ENCODE peak calls at places on chromosomes 4 and X, in eight cellular contexts. Z is psoas muscle, D is ascending aorta, K is transverse colon, A is breast epithelium, T is spleen, J is heart left ventricle, V is testis. S is an unnamed sample.
A peak's percentile ranks its signal among the peaks of the same experiment; 100 is the strongest.

GRCh38 chr4:96407651-96408342 is 567.9 kb downstream of the PDHA2 start:
- DNase-seq in D (no peak), A (no peak), J (no peak), K (no peak), V (no peak), Z (no peak), T (no peak), S (no peak)

GRCh38 chrX:34365482-34365881 is 233.4 kb upstream of the FAM47A start:
- DNase-seq in T (no peak), J (no peak), K (no peak), V (peak; percentile 22), Z (no peak), D (no peak), A (no peak), S (peak; percentile 54)

GRCh38 chrX:72683631-72684030 is 30.5 kb downstream of the PHKA1 start:
- DNase-seq in D (no peak), K (no peak), Z (no peak), T (no peak), A (no peak), V (no peak), J (no peak), S (no peak)

GRCh38 chr4:153113061-153113837 is 91.0 kb upstream of the TRIM2 start:
- DNase-seq in K (no peak), J (no peak), A (no peak), T (no peak), V (no peak), D (no peak), Z (no peak), S (no peak)

GRCh38 chrX:1027133-1027532 is 185.3 kb downstream of the CRLF2 start:
- DNase-seq in V (no peak), J (no peak), Z (no peak), A (no peak), K (no peak), D (no peak), T (peak; percentile 35), S (no peak)

GRCh38 chr4:4651811-4652609 is 110.2 kb upstream of the STX18 start:
- DNase-seq in T (no peak), Z (no peak), V (peak; percentile 28), D (no peak), J (peak; percentile 23), A (no peak), K (no peak), S (no peak)

GRCh38 chr4:173524218-173525117 is 5.6 kb downstream of the HAND2 start:
- DNase-seq in A (no peak), K (no peak), D (peak; percentile 62), V (no peak), J (no peak), Z (no peak), T (no peak), S (no peak)

GRCh38 chr4:173171098-173171497 is 2.5 kb downstream of the GALNT7 start:
- DNase-seq in K (no peak), J (no peak), Z (no peak), D (no peak), A (no peak), V (no peak), T (no peak), S (peak; percentile 25)

GRCh38 chrX:9805956-9806355 is 19.7 kb downstream of the SHROOM2 start:
- DNase-seq in T (peak; percentile 8), A (no peak), K (no peak), D (no peak), J (no peak), V (no peak), Z (no peak), S (no peak)

GRCh38 chr4:77052352-77052751 is 23.4 kb downstream of the CCNI start:
- DNase-seq in Z (no peak), V (no peak), T (no peak), D (no peak), A (no peak), J (no peak), K (peak; percentile 71), S (peak; percentile 64)

GRCh38 chr4:8160233-8160560 is 1.6 kb upstream of the ABLIM2 start:
- DNase-seq in J (no peak), K (no peak), A (no peak), T (peak; percentile 77), V (no peak), D (no peak), Z (no peak), S (no peak)

GRCh38 chrX:73577368-73577767 is 14.4 kb downstream of the CHIC1 start:
- DNase-seq in A (no peak), Z (no peak), K (no peak), V (no peak), J (no peak), T (no peak), D (no peak), S (peak; percentile 69)

GRCh38 chrX:46642145-46642544 is 68.6 kb downstream of the CHST7 start:
- DNase-seq in D (no peak), A (no peak), K (no peak), T (no peak), V (no peak), Z (no peak), J (peak; percentile 17), S (no peak)

GRCh38 chr4:107098403-107098802 is 62.3 kb upstream of the DKK2 start:
- DNase-seq in A (no peak), Z (peak; percentile 16), J (no peak), D (no peak), T (no peak), V (no peak), K (no peak), S (no peak)

GRCh38 chr4:165016971-165017370 is 14.8 kb upstream of the TRIM60 start:
- DNase-seq in J (no peak), A (no peak), T (no peak), Z (no peak), K (no peak), D (no peak), V (no peak), S (peak; percentile 5)

GRCh38 chr4:77336411-77337142 is 179.6 kb downstream of the CCNG2 start:
- DNase-seq in Z (no peak), D (no peak), J (no peak), T (no peak), A (no peak), K (no peak), V (no peak), S (no peak)

GRCh38 chr4:107897823-107898222 is 33.5 kb upstream of the CYP2U1 start:
- DNase-seq in T (no peak), J (no peak), V (no peak), D (no peak), A (no peak), Z (no peak), K (no peak), S (no peak)

GRCh38 chrX:65871671-65872311 is 168.1 kb downstream of the VSIG4 start:
- DNase-seq in T (no peak), J (peak; percentile 20), K (peak; percentile 64), D (no peak), A (no peak), Z (no peak), V (peak; percentile 15), S (peak; percentile 4)
- TF ChIP-seq CTCF in T (no peak), J (no peak), K (no peak), D (no peak), A (no peak), Z (no peak), V (no peak), S (no peak)

DNA sequence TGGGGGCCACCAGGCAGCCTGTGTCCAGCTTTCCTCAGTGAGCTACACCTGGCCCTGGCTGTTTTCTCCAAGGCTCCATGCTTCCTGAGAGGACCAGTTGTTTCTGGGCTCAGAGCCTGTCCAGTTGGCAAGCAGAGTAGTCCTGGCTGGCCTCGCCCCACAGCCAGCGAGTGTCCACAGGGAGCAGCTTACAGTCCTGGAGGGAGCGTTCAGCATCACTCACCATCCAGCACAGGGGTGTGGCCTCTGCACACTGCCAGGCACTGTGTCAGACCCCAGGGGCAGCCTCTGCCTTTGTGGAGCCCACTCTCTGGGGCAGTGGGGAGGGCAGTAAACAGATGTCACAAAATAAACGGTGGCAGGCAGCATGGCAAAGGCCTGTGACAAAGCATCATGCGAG is 23.8 kb downstream of the EVC start:
- DNase-seq in Z (no peak), T (peak; percentile 69), K (no peak), D (no peak), V (no peak), A (no peak), J (no peak), S (no peak)
- H3K36me3 ChIP-seq in Z (peaks cover 2% of the 10 kb centered on the region), T (no peaks in the 10 kb centered on the region), K (no peaks in the 10 kb centered on the region), D (peaks cover 14% of the 10 kb centered on the region), V (no peaks in the 10 kb centered on the region), A (no peaks in the 10 kb centered on the region), J (peaks cover 18% of the 10 kb centered on the region), S (peaks cover 8% of the 10 kb centered on the region)

GRCh38 chr4:86934147-86934771 is 552 bp upstream of the AFF1 start:
- DNase-seq in V (peak; percentile 31), T (no peak), Z (no peak), D (no peak), K (peak; percentile 9), A (no peak), J (no peak), S (peak; percentile 31)

GRCh38 chr4:86924805-86925204 is 10.0 kb upstream of the AFF1 start:
- DNase-seq in Z (no peak), T (no peak), A (no peak), K (no peak), V (no peak), D (no peak), J (no peak), S (peak; percentile 83)

GRCh38 chr4:86927843-86928395 is 6.9 kb upstream of the AFF1 start:
- DNase-seq in D (peak; percentile 76), T (no peak), A (no peak), J (no peak), K (peak; percentile 21), Z (peak; percentile 60), V (no peak), S (no peak)

GRCh38 chr4:86926428-86927086 is 8.3 kb upstream of the AFF1 start:
- DNase-seq in Z (no peak), A (no peak), D (no peak), V (no peak), J (no peak), K (no peak), T (no peak), S (no peak)

DNA sequence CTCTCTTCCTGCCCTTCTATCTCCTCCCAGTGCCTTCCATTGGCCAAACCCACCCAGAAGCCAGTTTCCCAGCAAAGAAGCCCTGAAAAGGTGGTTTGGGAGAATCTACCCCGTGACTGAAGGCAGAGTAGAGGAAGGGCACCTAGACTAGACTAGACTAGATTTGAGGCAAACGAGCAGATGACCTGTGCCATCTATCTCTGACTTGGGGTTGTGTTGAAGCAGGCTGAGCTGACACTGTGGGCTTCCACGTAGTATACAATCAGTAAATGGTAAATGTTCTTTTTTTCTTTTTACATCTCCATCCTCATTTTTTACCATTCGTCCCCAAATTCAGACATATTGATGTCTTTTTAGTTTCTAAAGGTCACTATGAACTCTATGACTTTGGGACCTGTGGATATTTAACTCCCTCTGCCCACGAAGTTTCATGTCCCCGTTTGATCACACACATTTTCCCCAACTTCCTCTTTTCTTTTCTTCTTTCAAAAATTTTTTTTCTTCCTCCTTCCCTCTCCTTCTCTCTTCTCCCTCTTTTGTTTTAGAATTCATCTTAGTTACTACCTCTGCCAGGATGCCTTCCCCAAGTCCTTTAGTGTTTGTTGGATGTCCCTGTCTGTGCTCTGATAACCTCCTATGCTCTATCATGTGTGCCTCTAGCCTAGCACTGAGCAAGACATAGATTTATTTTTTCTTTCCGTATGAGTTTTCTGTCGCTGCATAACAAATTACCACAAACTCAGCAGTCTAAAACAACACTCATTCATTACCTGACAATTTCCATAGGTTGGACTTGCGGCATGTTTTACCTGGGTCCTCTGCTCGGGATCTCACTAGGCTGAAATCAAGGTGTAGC is 6.2 kb upstream of the AFF1 start:
- DNase-seq in Z (no peak), D (no peak), V (no peak), A (no peak), J (no peak), T (no peak), K (no peak), S (no peak)
- H3K27ac ChIP-seq in Z (peak overlapping the region; percentile 84), D (no peak overlapping the region), V (no peak overlapping the region), A (peak overlapping the region; percentile 74), J (no peak overlapping the region), T (no peak overlapping the region), K (no peak overlapping the region), S (no peak overlapping the region)

GRCh38 chr4:102244878-102245535 is 100.3 kb downstream of the SLC39A8 start:
- DNase-seq in Z (no peak), D (no peak), K (no peak), A (no peak), V (no peak), T (no peak), J (no peak), S (no peak)
- TF ChIP-seq CTCF in Z (no peak), D (no peak), K (no peak), A (no peak), V (no peak), T (no peak), J (no peak), S (no peak)

S was measured in cardiac muscle cell.